ENCODE peak calls at places on chromosomes 3 and 15, in five cellular contexts. K, T, D, O and R are unnamed samples. For H3K9me3, the result is how much of the 10 kb centered on the place peaks cover.

GRCh38 chr15:63405159-63405558 is 23.5 kb upstream of the CA12 start:
- DNase-seq in K (no peak), T (no peak), D (no peak), O (no peak), R (no peak)

GRCh38 chr3:62940763-62941632 is 65.8 kb upstream of the CADPS start:
- DNase-seq in K (no peak), T (no peak), D (no peak), O (no peak), R (peak)

GRCh38 chr3:28673438-28673837 is 324.8 kb upstream of the AZI2 start:
- DNase-seq in K (no peak), T (no peak), D (no peak), O (no peak), R (no peak)

GRCh38 chr15:36810656-36811449 is 231.4 kb downstream of the CDIN1 start:
- DNase-seq in K (no peak), T (no peak), D (no peak), O (no peak), R (peak)

GRCh38 chr3:50168791-50169190 is 13.7 kb downstream of the SEMA3F start:
- DNase-seq in K (no peak), T (no peak), D (no peak), O (no peak), R (no peak)

GRCh38 chr15:78241017-78241416 is 6.7 kb upstream of the ACSBG1 start:
- DNase-seq in K (peak), T (peak), D (no peak), O (peak), R (peak)

GRCh38 chr15:96171842-96172241 is 158.7 kb upstream of the NR2F2 start:
- DNase-seq in K (no peak), T (no peak), D (no peak), O (peak), R (no peak)

GRCh38 chr3:14424711-14425573 is 22.5 kb downstream of the SLC6A6 start:
- DNase-seq in K (no peak), T (peak), D (no peak), O (no peak), R (no peak)

GRCh38 chr15:78930577-78931388 is 14.1 kb downstream of the CTSH start:
- DNase-seq in K (peak), T (no peak), D (peak), O (no peak), R (no peak)

GRCh38 chr3:10268930-10269329 is 20.7 kb downstream of the TATDN2 start:
- DNase-seq in K (no peak), T (no peak), D (no peak), O (peak), R (no peak)

GRCh38 chr3:42590989-42591756 is 513 bp downstream of the SS18L2 start:
- DNase-seq in K (no peak), T (no peak), D (no peak), O (peak), R (no peak)

GRCh38 chr3:13801361-13802214 is 78.3 kb downstream of the WNT7A start:
- DNase-seq in K (no peak), T (no peak), D (peak), O (no peak), R (peak)

GRCh38 chr15:91182096-91182495 is 82.0 kb downstream of the SV2B start:
- DNase-seq in K (no peak), T (no peak), D (no peak), O (peak), R (no peak)

GRCh38 chr3:129794319-129795201 is 99.0 kb downstream of the TMCC1 start:
- DNase-seq in K (no peak), T (peak), D (peak), O (peak), R (peak)

GRCh38 chr15:90064931-90065681 is 37.2 kb downstream of the IDH2 start:
- DNase-seq in K (peak), T (peak), D (no peak), O (peak), R (no peak)

GRCh38 chr15:31457631-31458526 is 131.2 kb downstream of the KLF13 start:
- DNase-seq in K (no peak), T (no peak), D (peak), O (no peak), R (no peak)

GRCh38 chr15:51192560-51193280 is 98.0 kb upstream of the TNFAIP8L3 start:
- DNase-seq in K (peak), T (peak), D (peak), O (peak), R (peak)

GRCh38 chr3:195911946-195912270 is 3.6 kb upstream of the TNK2 start:
- DNase-seq in K (no peak), T (no peak), D (peak), O (no peak), R (no peak)

GRCh38 chr3:124351430-124352142 is 359.7 kb upstream of the ROPN1 start:
- DNase-seq in K (peak), T (no peak), D (peak), O (peak), R (peak)

GRCh38 chr3:175601521-175601920 is 742.4 kb downstream of the NAALADL2 start:
- DNase-seq in K (no peak), T (no peak), D (no peak), O (no peak), R (no peak)

GRCh38 chr3:14152233-14152962 is 26.0 kb downstream of the XPC start:
- DNase-seq in K (no peak), T (no peak), D (no peak), O (no peak), R (no peak)

GRCh38 chr15:75145027-75145841 is 56.4 kb upstream of the C15orf39 start:
- DNase-seq in K (peak), T (no peak), D (no peak), O (no peak), R (no peak)

GRCh38 chr3:177700117-177700516 is 502.8 kb upstream of the TBL1XR1 start:
- DNase-seq in K (no peak), T (no peak), D (no peak), O (no peak), R (no peak)

GRCh38 chr3:128279594-128279880 is 126.3 kb downstream of the EEFSEC start:
- DNase-seq in K (no peak), T (no peak), D (no peak), O (no peak), R (no peak)

GRCh38 chr3:78707616-78708015 is 1060.2 kb downstream of the ROBO1 start:
- DNase-seq in K (no peak), T (no peak), D (no peak), O (no peak), R (no peak)

GRCh38 chr3:127452321-127452821 is 138.2 kb downstream of the TPRA1 start:
- DNase-seq in K (no peak), T (no peak), D (no peak), O (no peak), R (no peak)

GRCh38 chr3:68893600-68894239 is 38.6 kb downstream of the TAFA4 start:
- DNase-seq in K (no peak), T (no peak), D (no peak), O (peak), R (peak)

GRCh38 chr15:25054943-25055342 is 100.2 kb downstream of the SNRPN start:
- DNase-seq in K (no peak), T (no peak), D (no peak), O (no peak), R (no peak)
- H3K9me3 ChIP-seq in K (under half), T (half or more), D (half or more), O (under half), R (half or more)

GRCh38 chr15:61115241-61115640 is 113.9 kb downstream of the RORA start:
- DNase-seq in K (no peak), T (no peak), D (no peak), O (no peak), R (no peak)

GRCh38 chr15:61116830-61117229 is 112.3 kb downstream of the RORA start:
- DNase-seq in K (no peak), T (no peak), D (no peak), O (no peak), R (no peak)

GRCh38 chr15:61119556-61119955 is 109.5 kb downstream of the RORA start:
- DNase-seq in K (no peak), T (no peak), D (no peak), O (no peak), R (no peak)

GRCh38 chr15:61115679-61116078 is 113.4 kb downstream of the RORA start:
- DNase-seq in K (no peak), T (no peak), D (no peak), O (no peak), R (peak)

DNA sequence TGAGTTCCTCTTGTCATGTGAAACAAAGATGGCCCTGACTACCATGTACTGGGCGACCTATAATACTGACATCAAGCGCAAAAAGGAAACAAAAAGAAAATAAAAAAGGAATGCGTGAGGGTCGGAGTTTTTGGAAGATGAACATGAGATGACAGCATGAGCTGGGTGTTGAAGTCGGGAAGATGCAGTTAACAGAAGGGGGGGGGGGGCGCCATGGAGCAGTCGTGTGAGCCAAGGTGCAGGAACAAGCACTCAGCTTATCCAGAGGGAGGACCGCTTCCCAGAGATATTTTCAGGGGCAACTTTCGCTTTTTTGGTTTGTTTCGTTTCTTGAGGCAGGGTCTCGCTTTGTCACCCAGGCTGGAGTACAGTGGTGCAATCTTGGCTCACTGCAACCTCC is 110.2 kb downstream of the RORA start:
- DNase-seq in K (no peak), T (no peak), D (no peak), O (no peak), R (no peak)
- TF ChIP-seq CTCF in K (no peak), T (no peak), D (no peak), O (peak), R (peak)

GRCh38 chr3:173098959-173099358 is 42.1 kb downstream of the SPATA16 start:
- DNase-seq in K (no peak), T (no peak), D (no peak), O (no peak), R (no peak)

GRCh38 chr3:173096994-173097785 is 43.8 kb downstream of the SPATA16 start:
- DNase-seq in K (no peak), T (no peak), D (no peak), O (no peak), R (peak)

GRCh38 chr3:173090492-173090891 is 50.5 kb downstream of the SPATA16 start:
- DNase-seq in K (no peak), T (no peak), D (no peak), O (peak), R (no peak)

GRCh38 chr3:173092038-173092437 is 49.0 kb downstream of the SPATA16 start:
- DNase-seq in K (no peak), T (no peak), D (no peak), O (no peak), R (no peak)

DNA sequence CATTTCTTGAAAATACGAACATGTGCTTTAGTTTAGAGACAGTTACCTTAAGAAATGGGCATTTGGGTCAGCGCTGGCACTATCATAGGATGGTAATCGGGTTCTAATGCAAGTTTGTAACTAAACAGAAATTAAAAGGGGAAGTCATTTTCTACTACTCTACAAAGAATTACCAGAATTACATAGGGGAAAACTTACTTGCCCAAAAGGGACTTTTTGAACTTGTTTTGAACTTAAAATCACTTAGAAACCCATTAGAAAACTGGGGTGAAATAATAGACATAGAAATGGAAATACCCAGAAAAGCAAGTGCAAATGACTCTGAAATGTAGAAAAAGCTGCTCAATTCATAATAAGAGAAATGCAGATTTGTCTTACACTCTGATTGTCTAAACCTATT is 44.9 kb downstream of the SPATA16 start:
- DNase-seq in K (no peak), T (no peak), D (no peak), O (no peak), R (no peak)
- H3K9me3 ChIP-seq in K (under half), T (under half), D (under half), O (under half), R (under half)

DNA sequence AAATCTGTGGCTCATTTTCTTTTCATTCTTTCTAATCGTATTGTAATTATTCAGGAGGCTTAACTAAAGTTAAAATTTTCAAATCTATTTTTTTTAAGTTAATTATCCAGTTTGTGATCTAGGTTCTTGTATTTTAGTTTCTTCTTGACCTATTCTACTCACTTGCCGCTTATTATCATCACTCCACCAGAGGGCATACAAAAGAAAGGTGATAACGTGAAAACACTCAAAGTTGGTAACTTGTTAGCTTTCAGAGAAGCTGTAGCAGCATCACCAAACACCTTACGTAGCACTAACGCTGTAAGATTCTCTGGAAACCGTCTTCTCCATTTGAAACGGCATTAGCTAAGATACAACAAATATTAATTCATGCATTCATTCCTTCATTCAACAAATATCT is 4.8 kb downstream of the GNB4 start:
- DNase-seq in K (no peak), T (no peak), D (no peak), O (peak), R (peak)
- TF ChIP-seq CTCF in K (peak), T (peak), D (no peak), O (peak), R (peak)

GRCh38 chr15:26392956-26393355 is 379.9 kb downstream of the GABRB3 start:
- DNase-seq in K (no peak), T (peak), D (no peak), O (no peak), R (no peak)
- H3K9me3 ChIP-seq in K (under half), T (under half), D (under half), O (under half), R (half or more)

GRCh38 chr15:76341366-76342045 is 4.9 kb downstream of the ISL2 start:
- DNase-seq in K (no peak), T (no peak), D (no peak), O (peak), R (no peak)

GRCh38 chr15:76339302-76340197 is 3.0 kb downstream of the ISL2 start:
- DNase-seq in K (no peak), T (no peak), D (no peak), O (peak), R (no peak)

GRCh38 chr15:76340198-76340801 is 3.7 kb downstream of the ISL2 start:
- DNase-seq in K (peak), T (no peak), D (no peak), O (peak), R (no peak)

GRCh38 chr15:76342046-76342381 is 5.4 kb downstream of the ISL2 start:
- DNase-seq in K (no peak), T (no peak), D (no peak), O (no peak), R (no peak)

DNA sequence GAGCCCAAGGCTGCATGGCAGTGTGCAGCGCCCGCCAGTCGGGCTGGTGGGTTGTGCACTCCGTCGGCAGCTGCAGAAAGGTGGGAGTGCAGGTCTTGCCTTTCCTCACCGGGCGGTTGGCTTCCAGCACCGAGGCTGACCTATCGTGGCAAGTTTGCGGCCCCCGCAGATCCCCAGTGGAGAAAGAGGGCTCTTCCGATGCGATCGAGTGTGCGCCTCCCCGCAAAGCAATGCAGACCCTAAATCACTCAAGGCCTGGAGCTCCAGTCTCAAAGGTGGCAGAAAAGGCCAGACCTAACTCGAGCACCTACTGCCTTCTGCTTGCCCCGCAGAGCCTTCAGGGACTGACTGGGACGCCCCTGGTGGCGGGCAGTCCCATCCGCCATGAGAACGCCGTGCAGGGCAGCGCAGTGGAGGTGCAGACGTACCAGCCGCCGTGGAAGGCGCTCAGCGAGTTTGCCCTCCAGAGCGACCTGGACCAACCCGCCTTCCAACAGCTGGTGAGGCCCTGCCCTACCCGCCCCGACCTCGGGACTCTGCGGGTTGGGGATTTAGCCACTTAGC is 4.3 kb downstream of the ISL2 start:
- DNase-seq in K (peak), T (no peak), D (no peak), O (peak), R (peak)
- TF ChIP-seq CTCF in K (peak), T (peak), D (peak), O (no peak), R (peak)

GRCh38 chr15:33047077-33047476 is 147.4 kb downstream of the FMN1 start:
- DNase-seq in K (no peak), T (no peak), D (no peak), O (no peak), R (no peak)

GRCh38 chr15:33040501-33040900 is 154.0 kb downstream of the FMN1 start:
- DNase-seq in K (no peak), T (no peak), D (no peak), O (no peak), R (no peak)

GRCh38 chr15:33044598-33044997 is 149.9 kb downstream of the FMN1 start:
- DNase-seq in K (no peak), T (no peak), D (no peak), O (no peak), R (no peak)

GRCh38 chr15:33045066-33045810 is 149.3 kb downstream of the FMN1 start:
- DNase-seq in K (no peak), T (no peak), D (no peak), O (no peak), R (peak)

DNA sequence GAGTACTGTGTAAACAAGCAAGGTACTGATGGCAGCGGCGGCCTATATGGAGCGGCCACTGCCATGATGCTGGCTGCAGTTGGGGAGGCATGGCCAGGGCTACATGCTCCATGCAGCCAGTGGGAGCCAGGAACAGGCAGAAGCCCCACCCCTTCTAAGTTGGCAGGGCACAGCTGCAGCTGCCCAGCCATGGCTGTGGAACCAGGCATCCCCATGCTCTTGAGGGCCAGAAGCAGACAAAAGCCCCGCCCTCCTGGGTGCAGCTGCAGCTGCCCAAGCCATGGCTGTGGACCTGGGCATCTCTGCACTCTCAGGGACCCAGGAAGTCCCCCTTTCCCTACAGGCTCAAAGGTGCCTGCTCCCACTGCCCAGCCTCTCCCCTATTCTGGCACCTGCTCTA is 150.9 kb downstream of the FMN1 start:
- DNase-seq in K (no peak), T (no peak), D (no peak), O (no peak), R (no peak)
- H3K9me3 ChIP-seq in K (under half), T (under half), D (under half), O (under half), R (under half)

DNA sequence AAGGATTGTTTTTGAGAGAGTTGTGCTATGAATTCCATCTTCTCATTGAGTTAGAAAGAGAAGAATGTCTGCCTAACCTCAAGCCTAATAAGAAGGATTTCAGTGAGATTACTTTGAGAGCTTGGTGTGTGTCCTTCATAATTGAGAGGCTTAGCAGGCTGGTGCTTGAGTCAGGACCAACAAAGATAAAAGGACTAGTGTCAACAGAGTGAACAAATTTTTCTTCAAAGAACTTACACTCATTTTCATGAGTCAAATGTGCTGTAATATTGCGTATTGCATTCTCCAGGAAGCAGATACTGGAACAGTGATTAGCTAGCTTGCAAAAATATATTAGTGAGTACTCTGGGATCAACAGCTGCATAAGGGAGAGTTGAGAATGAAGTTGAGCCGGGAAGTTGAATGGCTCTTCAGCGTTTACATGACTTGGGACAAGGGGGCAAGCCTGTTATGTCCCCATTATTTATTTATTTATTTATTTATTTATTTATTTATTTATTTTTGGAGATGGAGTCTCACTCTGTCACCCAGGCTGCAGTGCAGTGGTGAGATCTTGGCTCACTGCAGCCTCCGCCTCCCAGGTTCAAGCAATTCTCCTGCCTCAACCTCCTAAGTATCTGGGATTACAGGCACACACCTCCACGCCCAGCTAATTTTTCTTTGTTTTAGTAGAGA is 37.5 kb upstream of the SLITRK3 start:
- DNase-seq in K (no peak), T (no peak), D (no peak), O (peak), R (no peak)
- TF ChIP-seq CTCF in K (no peak), T (no peak), D (no peak), O (no peak), R (no peak)